ENCODE peak calls at places on chromosomes 4 and X, in nine cellular contexts. R, G, J, C, W, E, H, L and Y are unnamed samples.
A peak's percentile ranks its signal among the peaks of the same experiment; 100 is the strongest.

GRCh38 chr4:95549246-95550138 is 719 bp upstream of the UNC5C start:
- DNase-seq in H (peak; percentile 38), E (no peak), J (peak; percentile 25), W (no peak), R (peak; percentile 82), C (peak; percentile 49), L (peak; percentile 63), G (peak; percentile 82), Y (no peak)

GRCh38 chr4:22911285-22911684 is 218.5 kb downstream of the GBA3 start:
- DNase-seq in H (no peak), E (no peak), C (no peak), G (no peak), W (no peak), L (no peak), J (no peak), R (no peak), Y (no peak)

GRCh38 chr4:151292038-151292437 is 15.1 kb downstream of the PRSS48 start:
- DNase-seq in G (no peak), C (no peak), L (no peak), J (no peak), R (no peak), E (no peak), W (no peak), H (no peak), Y (no peak)

GRCh38 chr4:187724526-187724925 is 271.0 kb upstream of the ZFP42 start:
- DNase-seq in H (no peak), G (no peak), L (no peak), E (no peak), W (no peak), J (no peak), C (no peak), R (no peak), Y (no peak)

GRCh38 chr4:184934961-184935360 is 83.3 kb upstream of the HELT start:
- DNase-seq in H (no peak), J (no peak), L (no peak), C (no peak), E (no peak), R (no peak), W (no peak), G (no peak), Y (no peak)

GRCh38 chr4:169243808-169244207 is 26.9 kb downstream of the SH3RF1 start:
- DNase-seq in G (no peak), E (no peak), H (no peak), L (no peak), J (no peak), W (peak; percentile 73), R (no peak), C (no peak), Y (no peak)

GRCh38 chr4:15756361-15756861 is 21.7 kb upstream of the CD38 start:
- DNase-seq in W (peak; percentile 16), R (no peak), C (no peak), H (peak; percentile 66), G (no peak), L (no peak), J (peak; percentile 20), E (no peak), Y (no peak)

GRCh38 chrX:46601283-46601682 is 27.7 kb downstream of the CHST7 start:
- DNase-seq in L (peak; percentile 52), C (peak; percentile 34), H (no peak), J (no peak), R (no peak), G (no peak), E (no peak), W (no peak), Y (no peak)

GRCh38 chr4:3386486-3386885 is 55.3 kb upstream of the HGFAC start:
- DNase-seq in H (no peak), R (no peak), L (no peak), W (no peak), J (no peak), C (peak; percentile 54), E (no peak), G (no peak), Y (no peak)

GRCh38 chr4:3385719-3386440 is 55.9 kb upstream of the HGFAC start:
- DNase-seq in J (no peak), H (no peak), L (no peak), W (no peak), E (no peak), G (peak; percentile 76), R (no peak), C (peak; percentile 66), Y (no peak)

GRCh38 chr4:3384391-3384770 is 57.4 kb upstream of the HGFAC start:
- DNase-seq in L (no peak), R (no peak), W (no peak), G (no peak), C (no peak), E (no peak), H (no peak), J (no peak), Y (no peak)

GRCh38 chr4:3387154-3387942 is 54.4 kb upstream of the HGFAC start:
- DNase-seq in C (no peak), G (peak; percentile 69), L (no peak), W (no peak), J (no peak), H (peak; percentile 57), R (no peak), E (no peak), Y (no peak)

DNA sequence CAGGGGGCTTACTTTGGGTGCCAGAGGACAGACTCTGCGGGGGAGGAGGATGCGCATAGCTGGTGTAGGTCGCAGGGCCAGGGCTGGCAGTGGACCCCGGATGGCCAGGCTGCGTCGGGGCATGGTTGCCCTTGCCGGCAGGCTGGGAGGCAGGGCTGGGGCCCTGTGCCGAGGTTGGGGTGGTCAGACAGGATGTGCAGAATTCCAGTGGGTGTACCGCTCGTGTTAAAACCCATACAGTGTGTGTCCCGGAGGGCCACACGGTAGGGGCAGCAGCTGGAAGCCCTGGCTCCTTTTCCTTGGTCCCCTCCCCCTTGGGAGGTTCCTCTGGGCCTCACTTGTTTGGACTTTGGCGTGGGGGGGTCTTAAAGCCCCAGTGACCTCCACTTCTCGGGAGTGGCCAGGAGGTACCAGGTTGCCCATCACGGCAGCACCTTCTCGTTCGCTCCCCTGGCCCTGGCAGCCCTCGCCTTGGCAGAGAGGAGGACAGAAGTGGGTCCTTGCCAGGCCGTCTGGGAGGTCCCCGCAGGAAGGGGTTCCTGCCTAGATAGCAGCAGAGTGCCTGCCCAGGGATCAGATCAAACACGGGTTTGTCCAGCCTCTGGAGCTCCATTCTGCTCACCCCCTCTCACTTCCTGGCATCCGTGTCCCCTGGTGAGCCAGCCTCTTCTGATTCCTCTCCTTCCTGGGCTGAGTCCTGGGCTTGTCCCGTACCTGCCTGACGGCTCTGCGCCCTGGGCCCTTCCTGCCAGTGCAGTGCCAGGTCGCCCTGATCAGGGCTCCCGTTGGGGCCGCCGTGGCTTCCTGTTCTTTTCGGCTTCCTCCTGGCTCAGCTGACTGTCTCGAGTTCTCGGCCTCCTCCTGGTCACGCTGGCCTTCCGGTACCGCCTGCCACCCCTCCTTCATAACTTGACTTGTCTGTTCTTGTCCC is 56.7 kb upstream of the HGFAC start:
- DNase-seq in R (no peak), W (peak; percentile 35), H (no peak), E (no peak), G (peak; percentile 87), L (no peak), C (peak; percentile 79), J (peak; percentile 41), Y (no peak)
- TF ChIP-seq POLR2AphosphoS5 in R (no peak), W (peak; percentile 41), H (no peak), E (no peak), G (peak; percentile 75), L (no peak), C (no peak), J (no peak), Y (no peak)

GRCh38 chr4:106318511-106318910 is 2.2 kb downstream of the AIMP1 start:
- DNase-seq in J (no peak), W (no peak), H (no peak), G (no peak), L (no peak), E (no peak), R (no peak), C (no peak), Y (no peak)
- TF ChIP-seq POLR2AphosphoS5 in J (no peak), W (no peak), H (no peak), G (no peak), L (no peak), E (no peak), R (no peak), C (no peak), Y (no peak)

GRCh38 chr4:8248091-8248490 is 21.5 kb upstream of the HTRA3 start:
- DNase-seq in E (no peak), G (no peak), C (no peak), R (no peak), L (no peak), H (no peak), J (no peak), W (no peak), Y (no peak)

GRCh38 chr4:8244001-8244757 is 25.4 kb upstream of the HTRA3 start:
- DNase-seq in C (no peak), R (no peak), W (no peak), H (no peak), G (no peak), J (no peak), L (no peak), E (no peak), Y (no peak)

GRCh38 chr4:8244931-8245460 is 24.6 kb upstream of the HTRA3 start:
- DNase-seq in C (no peak), G (no peak), J (no peak), E (no peak), L (no peak), R (no peak), W (no peak), H (no peak), Y (no peak)

GRCh38 chr4:8247047-8247930 is 22.3 kb upstream of the HTRA3 start:
- DNase-seq in E (no peak), C (no peak), R (peak; percentile 92), W (peak; percentile 71), G (no peak), J (peak; percentile 26), H (no peak), L (no peak), Y (no peak)

DNA sequence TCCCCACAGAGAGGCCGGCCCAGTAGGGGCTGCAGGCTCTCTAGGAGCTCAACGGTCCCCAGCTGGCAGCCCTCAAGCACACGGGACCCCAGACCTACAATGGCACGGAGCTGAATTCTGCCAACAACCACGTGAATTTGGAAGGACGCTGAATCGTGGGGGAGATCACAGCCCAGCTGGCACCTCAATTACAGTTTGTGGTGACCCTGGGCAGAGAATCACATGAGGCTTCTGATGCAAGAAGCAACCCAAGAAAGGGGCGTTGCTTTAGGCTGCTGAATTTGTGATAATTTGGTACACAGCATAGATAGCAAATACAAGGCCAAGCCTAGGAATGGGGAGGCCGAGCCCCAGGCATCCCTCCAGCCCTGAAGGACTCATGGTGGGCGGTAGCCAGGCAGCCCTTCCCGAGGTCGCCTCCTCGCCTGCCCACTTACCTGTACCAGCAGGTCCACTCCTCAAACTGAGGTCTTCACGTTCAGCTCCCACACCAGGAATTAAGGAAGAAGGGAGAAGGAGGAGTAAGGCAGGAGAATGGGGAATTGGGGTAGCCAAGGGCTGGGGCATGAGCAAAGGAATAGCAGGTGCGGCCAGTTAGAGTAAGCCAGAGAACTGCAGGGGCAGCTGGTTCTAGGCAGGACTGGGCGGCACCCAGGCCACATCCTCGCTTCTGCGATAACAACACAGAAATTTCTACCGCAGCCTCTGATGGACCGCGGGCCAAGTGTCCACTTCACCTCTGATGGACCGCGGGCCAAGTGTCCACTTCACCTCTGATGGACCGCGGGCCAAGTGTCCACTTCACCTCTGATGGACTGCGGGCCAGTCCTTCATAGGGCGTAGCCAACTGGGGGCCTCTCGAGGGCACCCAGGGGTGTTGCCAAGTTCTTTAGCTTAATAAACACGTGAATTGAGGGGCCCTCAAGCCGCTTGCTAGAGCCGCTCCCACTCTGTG is 23.4 kb upstream of the HTRA3 start:
- DNase-seq in W (no peak), G (peak; percentile 41), H (no peak), L (no peak), J (no peak), R (no peak), E (no peak), C (no peak), Y (no peak)
- TF ChIP-seq POLR2AphosphoS5 in W (no peak), G (peak; percentile 69), H (no peak), L (no peak), J (no peak), R (no peak), E (no peak), C (no peak), Y (no peak)

GRCh38 chrX:154354013-154354412 is 20.4 kb downstream of the FLNA start:
- DNase-seq in E (no peak), L (no peak), C (no peak), R (no peak), W (no peak), G (no peak), H (no peak), J (no peak), Y (no peak)
- TF ChIP-seq POLR2AphosphoS5 in E (no peak), L (no peak), C (no peak), R (no peak), W (no peak), G (peak; percentile 68), H (no peak), J (peak; percentile 31), Y (no peak)